ENCODE peak calls at places on chromosomes 5 and 9, in ten cellular contexts. W is astrocyte of the spinal cord; H is H7; A is epithelial cell of esophagus; K is CD8-positive, alpha-beta T cell; N is cardiac muscle cell; R is IMR-90; Q is AG10803; C is tibial nerve; U is epithelial cell of proximal tubule. L is an unnamed sample.

GRCh38 chr5:6583049-6583880 is 49.6 kb downstream of the NSUN2 start:
- DNase-seq in W (no peak), H (peak; percentile 97), A (peak; percentile 18), K (no peak), N (peak; percentile 31), R (no peak), Q (no peak), C (no peak), U (no peak), L (peak; percentile 53)

GRCh38 chr9:93905473-93906133 is 49.6 kb downstream of the BARX1 start:
- DNase-seq in W (no peak), H (peak; percentile 6), A (no peak), K (no peak), N (no peak), R (no peak), Q (no peak), C (no peak), U (no peak), L (no peak)

GRCh38 chr9:134216449-134216951 is 52.1 kb upstream of the RNU6ATAC start:
- DNase-seq in W (no peak), H (peak; percentile 62), A (no peak), K (no peak), N (no peak), R (no peak), Q (no peak), C (no peak), U (no peak), L (no peak)

GRCh38 chr9:135906291-135907005 is 898 bp downstream of the CAMSAP1 start:
- DNase-seq in W (peak; percentile 60), H (no peak), A (peak; percentile 57), K (no peak), N (peak; percentile 60), R (peak; percentile 62), Q (peak; percentile 38), C (no peak), U (peak; percentile 39), L (no peak)

GRCh38 chr5:93735378-93735777 is 6.0 kb downstream of the POU5F2 start:
- DNase-seq in W (peak; percentile 61), H (no peak), A (no peak), K (no peak), N (peak; percentile 26), R (peak; percentile 59), Q (peak; percentile 12), C (no peak), U (no peak), L (no peak)

GRCh38 chr5:80516826-80517225 is 28.9 kb downstream of the FAM151B start:
- DNase-seq in W (peak; percentile 80), H (no peak), A (peak; percentile 92), K (no peak), N (peak; percentile 72), R (peak; percentile 94), Q (peak; percentile 46), C (no peak), U (peak; percentile 41), L (no peak)

GRCh38 chr5:149775785-149776184 is 45.7 kb downstream of the PPARGC1B start:
- DNase-seq in W (no peak), H (peak; percentile 74), A (peak; percentile 18), K (no peak), N (no peak), R (no peak), Q (peak; percentile 25), C (no peak), U (no peak), L (no peak)

GRCh38 chr9:81308404-81308803 is 380.9 kb downstream of the TLE1 start:
- DNase-seq in W (no peak), H (no peak), A (no peak), K (no peak), N (no peak), R (no peak), Q (no peak), C (no peak), U (no peak), L (no peak)

GRCh38 chr5:2626572-2626971 is 124.9 kb downstream of the IRX2 start:
- DNase-seq in W (no peak), H (no peak), A (no peak), K (no peak), N (no peak), R (no peak), Q (no peak), C (no peak), U (no peak), L (no peak)

GRCh38 chr5:155943516-155944407 is 383.2 kb upstream of the SGCD start:
- DNase-seq in W (peak; percentile 13), H (peak; percentile 41), A (peak; percentile 41), K (peak; percentile 20), N (peak; percentile 58), R (peak; percentile 70), Q (peak; percentile 81), C (no peak), U (no peak), L (no peak)

GRCh38 chr5:115423051-115423450 is 121.5 kb downstream of the FEM1C start:
- DNase-seq in W (no peak), H (no peak), A (peak; percentile 62), K (no peak), N (peak; percentile 49), R (peak; percentile 33), Q (no peak), C (no peak), U (no peak), L (no peak)

GRCh38 chr5:178145965-178146820 is 7.5 kb downstream of the NHP2 start:
- DNase-seq in W (peak; percentile 28), H (peak; percentile 94), A (peak; percentile 99), K (peak; percentile 83), N (peak; percentile 49), R (peak; percentile 41), Q (peak; percentile 26), C (no peak), U (no peak), L (no peak)

GRCh38 chr9:135272608-135273007 is 185.1 kb downstream of the OLFM1 start:
- DNase-seq in W (no peak), H (no peak), A (no peak), K (no peak), N (no peak), R (no peak), Q (no peak), C (no peak), U (no peak), L (no peak)

GRCh38 chr5:136023935-136024645 is 4.7 kb upstream of the TGFBI start:
- DNase-seq in W (peak; percentile 86), H (no peak), A (no peak), K (no peak), N (peak; percentile 74), R (peak; percentile 82), Q (peak; percentile 100), C (no peak), U (no peak), L (no peak)
- H3K4me3 ChIP-seq in W (no peak overlapping the region), H (no peak overlapping the region), A (no peak overlapping the region), K (no peak overlapping the region), N (no peak overlapping the region), R (no peak overlapping the region), Q (no peak overlapping the region), C (no peak overlapping the region), U (no peak overlapping the region), L (no peak overlapping the region)

GRCh38 chr5:179762079-179762780 is 29.6 kb downstream of the MAML1 start:
- DNase-seq in W (no peak), H (no peak), A (peak; percentile 38), K (peak; percentile 15), N (no peak), R (no peak), Q (peak; percentile 83), C (no peak), U (no peak), L (no peak)
- H3K4me3 ChIP-seq in W (no peak overlapping the region), H (no peak overlapping the region), A (no peak overlapping the region), K (no peak overlapping the region), N (no peak overlapping the region), R (no peak overlapping the region), Q (no peak overlapping the region), C (no peak overlapping the region), U (no peak overlapping the region), L (no peak overlapping the region)

GRCh38 chr5:84383816-84384603 is 670 bp downstream of the EDIL3 start:
- DNase-seq in W (peak; percentile 65), H (peak; percentile 68), A (peak; percentile 75), K (no peak), N (peak; percentile 74), R (peak; percentile 70), Q (peak; percentile 41), C (no peak), U (no peak), L (no peak)

GRCh38 chr5:84382363-84383295 is 2.1 kb downstream of the EDIL3 start:
- DNase-seq in W (peak; percentile 75), H (peak; percentile 57), A (peak; percentile 16), K (no peak), N (peak; percentile 83), R (peak; percentile 53), Q (peak; percentile 24), C (no peak), U (no peak), L (no peak)

GRCh38 chr5:84379749-84380148 is 4.9 kb downstream of the EDIL3 start:
- DNase-seq in W (peak; percentile 72), H (no peak), A (no peak), K (no peak), N (peak; percentile 39), R (peak; percentile 56), Q (no peak), C (no peak), U (no peak), L (no peak)

GRCh38 chr5:84383296-84383815 is 1.3 kb downstream of the EDIL3 start:
- DNase-seq in W (no peak), H (peak; percentile 19), A (no peak), K (no peak), N (no peak), R (no peak), Q (no peak), C (no peak), U (no peak), L (no peak)

DNA sequence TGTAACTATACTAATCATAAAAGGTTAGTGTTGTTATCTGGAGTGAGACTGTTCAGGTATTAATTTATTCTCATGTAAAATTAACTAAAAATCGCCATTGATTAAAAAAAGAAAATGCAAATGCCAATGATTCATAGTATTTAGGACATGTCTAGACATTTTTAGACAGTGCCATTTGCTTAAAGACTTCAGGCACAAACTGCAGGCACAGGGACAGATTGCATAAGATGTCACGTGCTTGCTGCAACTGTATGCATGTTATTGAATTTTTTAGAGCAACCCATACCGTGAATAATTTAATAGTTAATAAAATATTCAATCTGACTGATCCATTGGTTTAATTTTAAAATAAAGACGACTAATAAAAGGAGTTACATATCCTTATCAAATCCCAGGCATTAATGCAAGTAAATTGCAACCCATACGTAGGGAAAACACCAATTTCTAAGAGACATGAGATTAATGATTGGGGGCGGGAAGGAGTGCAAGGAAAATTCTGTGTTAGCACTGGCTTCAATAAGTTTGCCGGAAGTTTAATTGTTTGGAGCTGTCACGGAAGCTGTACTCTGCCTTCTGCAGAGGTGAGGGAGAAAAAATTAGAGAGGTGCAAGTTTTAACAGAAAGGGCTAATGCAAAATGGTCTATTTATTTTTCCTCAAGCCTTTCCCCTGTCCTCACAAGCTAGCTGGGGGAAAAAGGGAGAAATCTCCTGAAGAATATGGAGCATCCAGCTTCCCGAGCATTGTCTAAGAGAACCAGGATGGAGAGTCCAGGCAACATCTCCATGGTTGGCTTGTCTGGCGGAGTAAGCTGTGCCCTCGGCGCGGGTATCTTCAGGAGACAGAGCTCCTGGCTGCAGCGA is 2.9 kb downstream of the EDIL3 start:
- DNase-seq in W (peak; percentile 50), H (no peak), A (peak; percentile 90), K (no peak), N (peak; percentile 31), R (no peak), Q (no peak), C (no peak), U (no peak), L (no peak)
- H3K4me3 ChIP-seq in W (peak overlapping the region; percentile 85), H (peak overlapping the region; percentile 93), A (peak overlapping the region; percentile 59), K (no peak overlapping the region), N (peak overlapping the region; percentile 52), R (peak overlapping the region; percentile 92), Q (peak overlapping the region; percentile 64), C (peak overlapping the region; percentile 45), U (peak overlapping the region; percentile 63), L (peak overlapping the region; percentile 57)

GRCh38 chr5:111635151-111635945 is 121.6 kb downstream of the NREP start:
- DNase-seq in W (no peak), H (no peak), A (no peak), K (no peak), N (peak; percentile 15), R (no peak), Q (no peak), C (no peak), U (no peak), L (no peak)
- H3K4me3 ChIP-seq in W (no peak overlapping the region), H (no peak overlapping the region), A (no peak overlapping the region), K (no peak overlapping the region), N (no peak overlapping the region), R (no peak overlapping the region), Q (no peak overlapping the region), C (no peak overlapping the region), U (no peak overlapping the region), L (no peak overlapping the region)

L was measured in right atrium auricular region.